ENCODE peak calls at places on chromosomes 6 and 20, in eight cellular contexts. R is MM.1S, V is HAP-1, N is cardiac muscle cell, L is transverse colon, W is endothelial cell of umbilical vein, M is suprapubic skin, C is PC-9. Y is an unnamed sample. For H3K36me3, the result is how much of the 10 kb centered on the place peaks cover.

GRCh38 chr6:148064406-148065134 is 278.1 kb upstream of the SASH1 start:
- DNase-seq in L (no peak), M (no peak), C (peak), R (no peak), N (peak), W (peak), V (no peak), Y (no peak)

GRCh38 chr20:24497851-24498250 is 28.4 kb downstream of the SYNDIG1 start:
- DNase-seq in R (peak), C (no peak), L (no peak), N (peak), M (no peak), W (no peak), V (no peak), Y (no peak)

GRCh38 chr6:116615937-116616756 is at the start of gene RSPH4A:
- DNase-seq in W (peak), R (peak), L (peak), M (peak), C (peak), N (peak), V (peak), Y (peak)

GRCh38 chr20:37995856-37996625 is 37.2 kb downstream of the TTI1 start:
- DNase-seq in L (no peak), N (no peak), M (no peak), R (no peak), V (no peak), C (no peak), W (no peak), Y (no peak)

GRCh38 chr6:66788579-66788978 is 1081.6 kb upstream of the EYS start:
- DNase-seq in W (no peak), N (no peak), L (no peak), R (no peak), C (no peak), M (no peak), V (no peak), Y (no peak)

GRCh38 chr6:103522045-103522444 is 1337.7 kb downstream of the HACE1 start:
- DNase-seq in L (no peak), N (no peak), C (no peak), W (no peak), V (no peak), M (no peak), R (no peak), Y (no peak)

GRCh38 chr6:154164397-154164796 is 125.4 kb downstream of the OPRM1 start:
- DNase-seq in C (no peak), W (peak), M (no peak), R (no peak), V (no peak), L (no peak), N (no peak), Y (no peak)

GRCh38 chr6:158061709-158062461 is 80.2 kb downstream of the SYNJ2 start:
- DNase-seq in M (no peak), W (no peak), R (no peak), N (no peak), C (no peak), V (no peak), L (no peak), Y (no peak)

GRCh38 chr6:56798163-56798562 is 155.5 kb upstream of the DST start:
- DNase-seq in R (no peak), M (no peak), V (no peak), W (no peak), C (no peak), N (no peak), L (no peak), Y (no peak)

GRCh38 chr6:100459291-100459690 is 5.4 kb downstream of the SIM1 start:
- DNase-seq in N (no peak), M (no peak), V (no peak), R (no peak), W (no peak), L (no peak), C (no peak), Y (no peak)

GRCh38 chr6:100461920-100462295 is 2.8 kb downstream of the SIM1 start:
- DNase-seq in M (no peak), W (no peak), V (no peak), N (no peak), L (no peak), C (no peak), R (peak), Y (no peak)

GRCh38 chr6:100462396-100462795 is 2.3 kb downstream of the SIM1 start:
- DNase-seq in N (no peak), R (no peak), M (no peak), W (no peak), V (no peak), L (no peak), C (no peak), Y (no peak)

GRCh38 chr6:100461273-100461919 is 3.3 kb downstream of the SIM1 start:
- DNase-seq in C (no peak), W (peak), R (no peak), N (no peak), L (no peak), M (no peak), V (no peak), Y (no peak)

DNA sequence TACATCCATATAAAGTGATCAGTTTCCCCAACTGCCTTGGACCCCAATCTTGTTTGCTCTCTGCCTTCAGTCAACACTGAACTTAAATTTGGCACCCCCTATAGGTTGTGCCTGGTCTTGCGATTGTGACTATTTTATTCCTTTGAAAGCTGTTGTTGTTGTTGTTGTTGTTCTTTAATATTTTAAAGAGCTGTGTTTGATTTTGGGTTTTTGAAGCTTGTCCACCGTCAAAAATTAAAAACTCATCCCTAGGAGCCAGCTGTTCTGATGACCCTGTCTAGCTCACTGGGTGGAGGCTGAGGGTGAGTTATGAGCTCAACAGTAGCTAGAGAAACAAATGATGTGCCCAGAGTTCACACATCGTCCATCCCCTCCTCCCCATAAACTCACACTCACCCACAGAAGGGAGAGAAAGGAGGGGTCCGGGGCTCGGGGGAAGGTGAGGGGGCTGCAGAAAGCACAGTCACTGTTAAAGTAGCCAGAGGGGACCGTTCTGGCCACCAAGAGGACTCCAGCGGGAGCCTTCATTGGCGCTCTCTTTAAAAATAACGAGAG is 4.0 kb downstream of the SIM1 start:
- DNase-seq in W (peak), V (no peak), C (no peak), R (no peak), L (no peak), M (no peak), N (no peak), Y (no peak)
- H3K4me3 ChIP-seq in W (no peak), V (no peak), C (no peak), R (peak), L (no peak), M (peak), N (no peak), Y (no peak)

DNA sequence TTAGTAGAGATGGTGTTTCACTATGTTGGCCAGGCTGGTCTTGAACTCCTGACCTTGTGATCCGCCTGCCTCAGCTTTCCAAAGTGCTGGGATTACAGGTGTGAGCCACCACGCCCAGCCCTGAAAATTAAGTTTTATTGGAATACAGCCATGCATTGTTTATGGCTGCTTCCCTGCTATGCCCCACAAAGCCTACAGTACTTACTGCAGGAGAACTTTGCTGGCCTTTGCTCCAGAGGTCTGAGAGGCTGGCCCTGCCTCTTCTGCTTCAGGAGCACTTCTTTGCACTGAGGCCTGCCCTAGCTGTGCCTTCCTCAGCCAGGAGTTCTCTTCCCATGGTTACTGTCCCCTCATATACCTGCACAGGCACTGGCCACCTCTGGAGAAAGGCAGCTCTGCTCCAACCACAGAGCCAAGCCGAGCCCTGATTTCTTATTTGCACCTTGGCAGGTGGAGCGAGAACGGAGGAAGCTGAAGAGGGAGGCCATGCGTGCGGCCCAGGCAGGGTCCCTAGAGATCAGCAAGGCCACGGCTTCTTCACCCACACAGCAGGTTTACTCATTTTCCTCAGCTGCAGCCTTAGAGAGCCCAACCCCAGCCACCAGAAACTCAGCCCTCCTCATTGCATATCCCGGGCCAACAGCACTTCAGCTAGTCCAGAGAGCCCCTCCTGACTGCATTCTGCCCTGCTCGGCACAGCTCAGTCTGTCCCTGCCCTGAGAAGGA is 20.8 kb downstream of the C20orf173 start:
- DNase-seq in N (no peak), M (no peak), C (no peak), R (no peak), L (peak), V (no peak), W (no peak), Y (no peak)
- H3K36me3 ChIP-seq in N (under half), M (half or more), C (under half), R (under half), L (under half), V (half or more), W (under half), Y (half or more)

GRCh38 chr20:50381771-50382593 is 128.2 kb upstream of the PTPN1 start:
- DNase-seq in N (no peak), W (peak), L (peak), R (peak), C (no peak), M (no peak), V (no peak), Y (no peak)
- H3K4me3 ChIP-seq in N (no peak), W (no peak), L (no peak), R (peak), C (no peak), M (no peak), V (no peak), Y (no peak)

GRCh38 chr20:62990306-62990825 is 16.4 kb downstream of the BHLHE23 start:
- DNase-seq in C (no peak), R (no peak), W (no peak), V (no peak), M (no peak), N (no peak), L (no peak), Y (no peak)

GRCh38 chr20:62989201-62989601 is 17.6 kb downstream of the BHLHE23 start:
- DNase-seq in R (no peak), L (no peak), M (no peak), N (no peak), V (no peak), W (no peak), C (no peak), Y (no peak)

GRCh38 chr20:62993856-62994494 is 12.8 kb downstream of the BHLHE23 start:
- DNase-seq in C (no peak), V (no peak), W (no peak), R (no peak), L (no peak), M (no peak), N (no peak), Y (no peak)

GRCh38 chr20:62991196-62991807 is 15.5 kb downstream of the BHLHE23 start:
- DNase-seq in C (no peak), W (no peak), M (no peak), V (no peak), N (no peak), L (no peak), R (no peak), Y (no peak)

DNA sequence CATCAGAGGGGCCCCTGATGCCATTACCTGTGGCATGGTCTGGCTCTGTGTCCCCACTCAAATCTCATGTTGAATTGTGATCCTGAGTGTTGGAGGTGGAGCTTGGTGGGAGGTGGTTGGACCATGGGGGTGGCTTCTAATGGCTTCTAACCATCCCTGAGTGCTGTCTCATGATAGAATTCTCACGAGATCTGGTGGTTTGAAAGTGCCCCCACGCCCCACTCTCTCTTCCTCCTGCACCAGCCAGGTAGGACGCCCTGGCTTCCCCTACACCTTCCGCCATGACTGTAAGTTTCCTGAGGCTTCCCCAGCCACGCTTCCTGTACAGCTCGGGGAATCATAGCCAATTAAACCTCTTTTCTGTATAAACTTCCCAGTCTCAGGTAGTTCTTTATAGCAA is 14.9 kb downstream of the BHLHE23 start:
- DNase-seq in M (no peak), V (no peak), R (no peak), L (no peak), N (no peak), C (no peak), W (no peak), Y (no peak)
- H3K36me3 ChIP-seq in M (under half), V (under half), R (under half), L (under half), N (under half), C (under half), W (under half), Y (under half)

Y was measured in heart right ventricle.